ENCODE peak calls at places on chromosome 2, in four cellular contexts. S, H, T and R are unnamed samples.

GRCh38 chr2:182883451-182883850 is 17.0 kb upstream of the FRZB start:
- DNase-seq in S (no peak), T (no peak), H (no peak), R (no peak)

GRCh38 chr2:26582890-26583289 is 58.3 kb downstream of the CIB4 start:
- DNase-seq in H (no peak), S (no peak), T (no peak), R (no peak)

GRCh38 chr2:232903989-232904388 is 33.9 kb downstream of the SNORC start:
- DNase-seq in T (no peak), S (no peak), H (no peak), R (no peak)

GRCh38 chr2:76567478-76567877 is 856.8 kb upstream of the GCFC2 start:
- DNase-seq in H (no peak), T (no peak), S (no peak), R (no peak)

GRCh38 chr2:1210352-1210751 is 202.9 kb upstream of the TPO start:
- DNase-seq in H (no peak), S (no peak), T (no peak), R (no peak)

GRCh38 chr2:233481368-233482142 is 85.0 kb downstream of the USP40 start:
- DNase-seq in S (no peak), T (no peak), H (no peak), R (no peak)

GRCh38 chr2:10389596-10389995 is 58.5 kb downstream of the ODC1 start:
- DNase-seq in T (no peak), S (no peak), H (no peak), R (no peak)

GRCh38 chr2:188676012-188676405 is 298.2 kb upstream of the COL3A1 start:
- DNase-seq in S (no peak), T (no peak), H (no peak), R (no peak)

GRCh38 chr2:237171396-237171795 is 85.7 kb downstream of the COPS8 start:
- DNase-seq in H (peak; percentile 94), T (peak; percentile 19), S (peak; percentile 90), R (peak; percentile 92)

GRCh38 chr2:71699428-71699827 is 246.1 kb downstream of the DYSF start:
- DNase-seq in S (no peak), H (no peak), T (no peak), R (no peak)

GRCh38 chr2:216620806-216621205 is 12.4 kb upstream of the IGFBP2 start:
- DNase-seq in T (no peak), S (no peak), H (no peak), R (no peak)